ENCODE peak calls at places on chromosomes 12 and 14, in four cellular contexts. W, U, P and B are unnamed samples.

GRCh38 chr12:95484524-95484923 is 10.6 kb downstream of the METAP2 start:
- DNase-seq in U (no peak), P (no peak), W (no peak), B (no peak)

GRCh38 chr14:80946187-80946586 is 4.6 kb upstream of the CEP128 start:
- DNase-seq in P (no peak), U (no peak), W (no peak), B (no peak)

GRCh38 chr12:112236386-112236785 is 111.0 kb downstream of the TRAFD1 start:
- DNase-seq in P (no peak), U (no peak), W (no peak), B (no peak)

GRCh38 chr12:2813573-2814185 is 1.2 kb downstream of the ITFG2 start:
- DNase-seq in U (peak), W (peak), P (peak), B (no peak)

GRCh38 chr14:57889245-57889644 is 23.4 kb upstream of the SLC35F4 start:
- DNase-seq in W (no peak), U (no peak), P (no peak), B (no peak)

GRCh38 chr14:96507723-96508122 is 5.5 kb downstream of the PAPOLA start:
- DNase-seq in P (no peak), U (no peak), W (no peak), B (no peak)

GRCh38 chr12:52119398-52120254 is 40.1 kb downstream of the SMIM41 start:
- DNase-seq in W (no peak), P (peak), U (no peak), B (peak)

GRCh38 chr12:105466901-105467598 is 136.6 kb downstream of the C12orf75 start:
- DNase-seq in W (no peak), P (no peak), U (no peak), B (no peak)

GRCh38 chr12:109760031-109760929 is 46.7 kb downstream of the FAM222A start:
- DNase-seq in U (no peak), P (no peak), W (no peak), B (no peak)

GRCh38 chr14:64928239-64929002 is 14.1 kb downstream of the GPX2 start:
- DNase-seq in P (no peak), U (peak), W (no peak), B (no peak)

GRCh38 chr12:19506497-19506896 is 67.2 kb downstream of the AEBP2 start:
- DNase-seq in P (no peak), W (no peak), U (no peak), B (no peak)

GRCh38 chr14:58297412-58297761 is 968 bp upstream of the ARID4A start:
- DNase-seq in P (no peak), U (no peak), W (peak), B (no peak)

GRCh38 chr12:52680363-52680762 is at the start of gene KRT1:
- DNase-seq in W (no peak), U (no peak), P (no peak), B (no peak)

GRCh38 chr14:96962337-96962736 is 165.2 kb downstream of the VRK1 start:
- DNase-seq in W (no peak), P (peak), U (peak), B (no peak)

GRCh38 chr14:99972748-99973466 is 92.3 kb upstream of the EVL start:
- DNase-seq in W (no peak), P (peak), U (no peak), B (no peak)

GRCh38 chr12:93789767-93790166 is 112.6 kb downstream of the CRADD start:
- DNase-seq in W (no peak), P (no peak), U (no peak), B (no peak)

GRCh38 chr12:22332191-22332590 is 2.3 kb downstream of the ST8SIA1 start:
- DNase-seq in W (no peak), P (no peak), U (no peak), B (no peak)